ENCODE peak calls at places on chromosome 22, in eight cellular contexts. M is immature natural killer cell; P is foreskin keratinocyte; H is adipocyte; D is germinal center; F is fibroblast of the aortic adventitia; I is HCEC 1CT; E is CD8-positive, alpha-beta memory T cell. X is an unnamed sample.

GRCh38 chr22:37126383-37126782 is 16.9 kb upstream of the TMPRSS6 start:
- DNase-seq in F (no peak), H (no peak), D (no peak), E (no peak), P (no peak), I (no peak), M (peak; percentile 38), X (no peak)

GRCh38 chr22:36862251-36863242 is 1.7 kb downstream of the NCF4 start:
- DNase-seq in P (no peak), H (no peak), D (peak; percentile 70), M (no peak), E (no peak), F (no peak), I (no peak), X (no peak)

GRCh38 chr22:44472583-44472982 is 25.4 kb downstream of the RTL6 start:
- DNase-seq in E (no peak), M (no peak), F (peak; percentile 70), D (no peak), P (no peak), I (no peak), H (no peak), X (no peak)

GRCh38 chr22:35575116-35575748 is 34.6 kb downstream of the RASD2 start:
- DNase-seq in E (no peak), F (no peak), D (no peak), M (no peak), H (no peak), I (no peak), P (no peak), X (no peak)

GRCh38 chr22:20919718-20920117 is 2.5 kb downstream of the CRKL start:
- DNase-seq in I (no peak), E (no peak), F (peak; percentile 26), M (no peak), P (no peak), H (peak; percentile 29), D (no peak), X (no peak)

GRCh38 chr22:23288301-23289129 is 108.2 kb downstream of the BCR start:
- DNase-seq in H (no peak), M (no peak), I (no peak), E (no peak), D (no peak), P (no peak), F (no peak), X (no peak)

GRCh38 chr22:40401532-40401931 is 31.1 kb downstream of the SGSM3 start:
- DNase-seq in H (no peak), I (no peak), F (no peak), D (no peak), P (no peak), M (peak; percentile 75), E (peak; percentile 52), X (peak; percentile 40)

GRCh38 chr22:24601217-24602104 is 1.5 kb upstream of the GGT1 start:
- DNase-seq in M (peak; percentile 35), P (no peak), E (no peak), H (no peak), I (no peak), F (no peak), D (no peak), X (no peak)

GRCh38 chr22:48359613-48359965 is 1468.1 kb downstream of the BRD1 start:
- DNase-seq in I (no peak), E (no peak), P (no peak), H (no peak), F (no peak), M (no peak), D (no peak), X (no peak)

GRCh38 chr22:45007946-45008852 is 1.6 kb downstream of the PHF21B start:
- DNase-seq in M (no peak), D (no peak), E (no peak), H (peak; percentile 21), P (no peak), I (no peak), F (no peak), X (no peak)

GRCh38 chr22:40213478-40213877 is 35.8 kb downstream of the TNRC6B start:
- DNase-seq in D (no peak), I (no peak), F (no peak), H (no peak), P (no peak), M (no peak), E (no peak), X (no peak)

GRCh38 chr22:27874185-27874584 is 44.9 kb downstream of the PITPNB start:
- DNase-seq in F (no peak), D (no peak), I (no peak), M (no peak), E (no peak), P (no peak), H (no peak), X (no peak)

GRCh38 chr22:49301398-49302149 is 526.1 kb downstream of the BRD1 start:
- DNase-seq in I (no peak), M (no peak), H (no peak), E (no peak), P (no peak), D (no peak), F (no peak), X (no peak)

GRCh38 chr22:32175751-32176644 is 16.9 kb upstream of the C22orf42 start:
- DNase-seq in F (no peak), I (no peak), H (no peak), M (no peak), P (no peak), D (no peak), E (no peak), X (no peak)

GRCh38 chr22:46763051-46763705 is 728 bp downstream of the TBC1D22A start:
- DNase-seq in I (no peak), H (peak; percentile 60), M (peak; percentile 82), D (peak; percentile 88), P (no peak), E (peak; percentile 54), F (peak; percentile 37), X (peak; percentile 26)

GRCh38 chr22:47075568-47075967 is 313.1 kb downstream of the TBC1D22A start:
- DNase-seq in D (no peak), H (no peak), P (no peak), F (no peak), E (no peak), I (no peak), M (no peak), X (no peak)

GRCh38 chr22:27128461-27129080 is 471.2 kb downstream of the MIAT start:
- DNase-seq in M (no peak), D (no peak), P (no peak), E (no peak), H (no peak), I (no peak), F (no peak), X (no peak)

GRCh38 chr22:17706947-17707346 is 67.3 kb downstream of the BID start:
- DNase-seq in I (no peak), M (no peak), D (no peak), F (no peak), H (no peak), E (no peak), P (no peak), X (no peak)

GRCh38 chr22:20439928-20440575 is 2.4 kb upstream of the SCARF2 start:
- DNase-seq in P (no peak), E (no peak), H (no peak), F (no peak), D (no peak), M (no peak), I (no peak), X (no peak)

GRCh38 chr22:40714514-40714966 is 35.3 kb downstream of the MCHR1 start:
- DNase-seq in F (peak; percentile 27), P (no peak), M (no peak), E (no peak), D (no peak), I (no peak), H (peak; percentile 24), X (no peak)

GRCh38 chr22:33828302-33828701 is 92.0 kb downstream of the LARGE1 start:
- DNase-seq in M (no peak), H (no peak), P (no peak), D (no peak), F (no peak), I (no peak), E (no peak), X (no peak)

GRCh38 chr22:23113067-23113846 is 28.5 kb downstream of the RSPH14 start:
- DNase-seq in E (no peak), F (peak; percentile 14), I (no peak), P (no peak), M (no peak), H (no peak), D (no peak), X (no peak)

X was measured in activated T-helper 1 cell treated with anti-CD3 and anti-CD28 coated beads, Interleukin-12 subunit alpha, Interleukin-12 subunit beta, Interleukin-2, Interleukin-4 antibody, amounts not matched to agents 30 ng/mL and 10 ng/mL and 1 ng/mL, durations not matched to agents 14 hours and 24 hours and 36 hours.